ENCODE peak calls at places on chromosome 10, in nine cellular contexts. S is mesendoderm; J is Calu3; R is NCI-H510A treated with DMSO at 0.1 percent for 48 hours; G is stimulated activated CD8-positive, alpha-beta memory T cell treated with anti-CD3 and anti-CD28 coated beads, Interleukin-2, amount 100 ng/mL, for 48 hours; E is psoas muscle; P is M059J; L is heart right ventricle; N is A549. O is an unnamed sample.

GRCh38 chr10:103231047-103231551 is 14.6 kb upstream of the RPEL1 start:
- DNase-seq in S (peak; percentile 99), J (peak; percentile 41), R (no peak), G (no peak), E (no peak), P (peak; percentile 95), L (peak; percentile 22), N (peak; percentile 96), O (no peak)

GRCh38 chr10:98446121-98446655 is 547 bp downstream of the HPS1 start:
- DNase-seq in S (peak; percentile 54), J (no peak), R (peak; percentile 20), G (peak; percentile 30), E (no peak), P (peak; percentile 25), L (no peak), N (no peak), O (no peak)

GRCh38 chr10:3886191-3886590 is 101.2 kb upstream of the KLF6 start:
- DNase-seq in S (peak; percentile 88), J (peak; percentile 54), R (no peak), G (no peak), E (peak; percentile 38), P (no peak), L (peak; percentile 69), N (peak; percentile 79), O (no peak)

GRCh38 chr10:68333905-68334431 is 1.2 kb upstream of the PBLD start:
- DNase-seq in S (no peak), J (no peak), R (peak; percentile 11), G (no peak), E (no peak), P (no peak), L (no peak), N (no peak), O (no peak)

GRCh38 chr10:89853796-89854195 is 152.4 kb downstream of the KIF20B start:
- DNase-seq in S (peak; percentile 67), J (no peak), R (no peak), G (no peak), E (no peak), P (no peak), L (no peak), N (no peak), O (no peak)

GRCh38 chr10:119209736-119210355 is 2.5 kb downstream of the GRK5 start:
- DNase-seq in S (no peak), J (no peak), R (no peak), G (no peak), E (no peak), P (no peak), L (no peak), N (no peak), O (no peak)

GRCh38 chr10:124637746-124638145 is 106.4 kb downstream of the FAM53B start:
- DNase-seq in S (no peak), J (no peak), R (no peak), G (no peak), E (no peak), P (no peak), L (no peak), N (no peak), O (no peak)

GRCh38 chr10:113965683-113966082 is 78.0 kb upstream of the ADRB1 start:
- DNase-seq in S (no peak), J (no peak), R (no peak), G (no peak), E (no peak), P (no peak), L (no peak), N (no peak), O (no peak)

GRCh38 chr10:117537904-117538524 is 4.5 kb upstream of the EMX2 start:
- DNase-seq in S (no peak), J (no peak), R (no peak), G (no peak), E (no peak), P (no peak), L (no peak), N (no peak), O (no peak)

GRCh38 chr10:79001082-79001885 is 67.5 kb upstream of the ZMIZ1 start:
- DNase-seq in S (no peak), J (no peak), R (no peak), G (no peak), E (no peak), P (peak; percentile 61), L (no peak), N (no peak), O (no peak)

GRCh38 chr10:32346551-32347362 is at the start of gene EPC1:
- DNase-seq in S (peak; percentile 92), J (peak; percentile 89), R (peak; percentile 61), G (peak; percentile 70), E (peak; percentile 89), P (peak; percentile 67), L (peak; percentile 91), N (peak; percentile 91), O (peak; percentile 76)

GRCh38 chr10:63763744-63764143 is 242.5 kb downstream of the REEP3 start:
- DNase-seq in S (no peak), J (no peak), R (no peak), G (no peak), E (no peak), P (peak; percentile 53), L (no peak), N (peak; percentile 12), O (no peak)

GRCh38 chr10:101759354-101760247 is 16.3 kb downstream of the FGF8 start:
- DNase-seq in S (peak; percentile 70), J (no peak), R (no peak), G (no peak), E (no peak), P (no peak), L (no peak), N (no peak), O (no peak)

GRCh38 chr10:26446258-26446657 is 8.1 kb downstream of the APBB1IP start:
- DNase-seq in S (no peak), J (no peak), R (no peak), G (no peak), E (no peak), P (no peak), L (no peak), N (no peak), O (no peak)

GRCh38 chr10:107206856-107207255 is 42.4 kb upstream of the SORCS1 start:
- DNase-seq in S (no peak), J (no peak), R (no peak), G (no peak), E (no peak), P (no peak), L (no peak), N (no peak), O (no peak)

GRCh38 chr10:61628875-61629513 is 33.7 kb upstream of the CABCOCO1 start:
- DNase-seq in S (peak; percentile 81), J (peak; percentile 36), R (no peak), G (no peak), E (no peak), P (peak; percentile 95), L (no peak), N (peak; percentile 88), O (no peak)

GRCh38 chr10:127547997-127548396 is 1.1 kb upstream of the NPS start:
- DNase-seq in S (no peak), J (no peak), R (no peak), G (no peak), E (no peak), P (no peak), L (no peak), N (no peak), O (no peak)

GRCh38 chr10:132677096-132677904 is 108.6 kb downstream of the NKX6-2 start:
- DNase-seq in S (no peak), J (no peak), R (no peak), G (no peak), E (peak; percentile 11), P (no peak), L (no peak), N (no peak), O (no peak)